ENCODE peak calls at places on chromosomes 11 and 22, in seven cellular contexts. O is stimulated activated CD8-positive, alpha-beta memory T cell treated with anti-CD3 and anti-CD28 coated beads, Interleukin-15, amount 100 ng/mL, for 1 hour; X is omental fat pad; Q is tibial nerve; Y is activated CD8-positive, alpha-beta memory T cell treated with anti-CD3 and anti-CD28 coated beads, Interleukin-2, amount 50 U/mL, for 48 hours; H is NCI-H1105; W is HCT116. K is an unnamed sample.

GRCh38 chr11:36357831-36358230 is 61.7 kb downstream of the PRR5L start:
- DNase-seq in O (no peak), W (no peak), Q (no peak), X (no peak), Y (no peak), H (no peak), K (no peak)

GRCh38 chr11:64728757-64729365 is 5.9 kb upstream of the NRXN2 start:
- DNase-seq in O (no peak), Y (no peak), X (no peak), Q (no peak), W (no peak), H (no peak), K (no peak)

GRCh38 chr22:45328822-45329535 is 19.2 kb downstream of the FAM118A start:
- DNase-seq in Q (no peak), O (no peak), W (no peak), X (no peak), H (peak), Y (no peak), K (no peak)

GRCh38 chr11:86623736-86624135 is 48.7 kb downstream of the ME3 start:
- DNase-seq in W (no peak), X (no peak), O (no peak), Q (no peak), Y (no peak), H (no peak), K (no peak)

GRCh38 chr11:67498544-67498972 is 6.6 kb downstream of the PITPNM1 start:
- DNase-seq in Q (no peak), O (no peak), Y (no peak), X (no peak), H (no peak), W (no peak), K (no peak)

GRCh38 chr11:83691387-83692088 is 405.4 kb upstream of the CCDC90B start:
- DNase-seq in H (no peak), Q (no peak), W (no peak), O (no peak), X (no peak), Y (no peak), K (no peak)

GRCh38 chr22:37019309-37020191 is at the start of the genes MPST and TST:
- DNase-seq in Q (peak), H (peak), Y (peak), O (no peak), X (no peak), W (no peak), K (peak)

GRCh38 chr11:83713701-83714100 is 427.5 kb upstream of the CCDC90B start:
- DNase-seq in Y (no peak), W (no peak), Q (no peak), X (peak), O (no peak), H (no peak), K (no peak)

GRCh38 chr11:47204633-47204989 is 10.2 kb upstream of the DDB2 start:
- DNase-seq in X (no peak), Y (no peak), O (no peak), W (no peak), H (no peak), Q (no peak), K (peak)

GRCh38 chr11:57711414-57712255 is at the start of gene MED19:
- DNase-seq in Y (peak), Q (peak), O (peak), H (peak), X (peak), W (peak), K (peak)

GRCh38 chr11:80727315-80727714 is 1286.5 kb upstream of the TENM4 start:
- DNase-seq in Q (no peak), X (no peak), W (no peak), Y (no peak), O (no peak), H (peak), K (no peak)

GRCh38 chr22:44305888-44306287 is 6.9 kb downstream of the SHISAL1 start:
- DNase-seq in O (no peak), Q (no peak), W (no peak), H (no peak), Y (no peak), X (no peak), K (no peak)

GRCh38 chr11:81975261-81975900 is 758.3 kb downstream of the FAM181B start:
- DNase-seq in Y (no peak), O (no peak), X (no peak), Q (no peak), H (no peak), W (no peak), K (no peak)

K was measured in PC-9.